ENCODE peak calls at places on chromosomes 4 and X, in ten cellular contexts. One of them, this sample, is unnamed.

GRCh38 chrX:127138218-127138617 is 318.7 kb downstream of the PRR32 start:
- DNase-seq in D341Med: no peak
- DNase-seq in PC-9: no peak
- DNase-seq in NCI-H510A: no peak
- DNase-seq in endothelial cell: no peak
- DNase-seq in astrocyte of the spinal cord: no peak
- DNase-seq in stimulated activated CD4-positive, alpha-beta T cell treated with anti-CD3 and anti-CD28 coated beads, Interleukin-4, amount 100 ng/mL, for 24 hours: no peak
- DNase-seq in kidney glomerular epithelial cell: no peak
- DNase-seq in substantia nigra: no peak
- DNase-seq in anterior cingulate cortex: no peak
- DNase-seq in this sample: no peak

GRCh38 chr4:54658321-54659093 is 750 bp downstream of the KIT start:
- DNase-seq in D341Med: peak; percentile 73
- DNase-seq in PC-9: no peak
- DNase-seq in NCI-H510A: peak; percentile 56
- DNase-seq in endothelial cell: peak; percentile 65
- DNase-seq in astrocyte of the spinal cord: peak; percentile 38
- DNase-seq in stimulated activated CD4-positive, alpha-beta T cell treated with anti-CD3 and anti-CD28 coated beads, Interleukin-4, amount 100 ng/mL, for 24 hours: peak; percentile 17
- DNase-seq in kidney glomerular epithelial cell: peak; percentile 15
- DNase-seq in substantia nigra: peak; percentile 23
- DNase-seq in anterior cingulate cortex: no peak
- DNase-seq in this sample: no peak

GRCh38 chrX:114800719-114801118 is 216.7 kb downstream of the IL13RA2 start:
- DNase-seq in D341Med: no peak
- DNase-seq in PC-9: peak; percentile 19
- DNase-seq in NCI-H510A: no peak
- DNase-seq in endothelial cell: no peak
- DNase-seq in astrocyte of the spinal cord: peak; percentile 15
- DNase-seq in stimulated activated CD4-positive, alpha-beta T cell treated with anti-CD3 and anti-CD28 coated beads, Interleukin-4, amount 100 ng/mL, for 24 hours: no peak
- DNase-seq in kidney glomerular epithelial cell: no peak
- DNase-seq in substantia nigra: no peak
- DNase-seq in anterior cingulate cortex: no peak
- DNase-seq in this sample: no peak

GRCh38 chrX:132671229-132671641 is 182.4 kb upstream of the MBNL3 start:
- DNase-seq in D341Med: no peak
- DNase-seq in PC-9: no peak
- DNase-seq in NCI-H510A: no peak
- DNase-seq in endothelial cell: no peak
- DNase-seq in astrocyte of the spinal cord: no peak
- DNase-seq in stimulated activated CD4-positive, alpha-beta T cell treated with anti-CD3 and anti-CD28 coated beads, Interleukin-4, amount 100 ng/mL, for 24 hours: no peak
- DNase-seq in kidney glomerular epithelial cell: no peak
- DNase-seq in substantia nigra: no peak
- DNase-seq in anterior cingulate cortex: no peak
- DNase-seq in this sample: no peak

GRCh38 chr4:23770011-23770410 is 119.8 kb downstream of the PPARGC1A start:
- DNase-seq in D341Med: no peak
- DNase-seq in PC-9: no peak
- DNase-seq in NCI-H510A: no peak
- DNase-seq in endothelial cell: no peak
- DNase-seq in astrocyte of the spinal cord: peak; percentile 22
- DNase-seq in stimulated activated CD4-positive, alpha-beta T cell treated with anti-CD3 and anti-CD28 coated beads, Interleukin-4, amount 100 ng/mL, for 24 hours: no peak
- DNase-seq in kidney glomerular epithelial cell: peak; percentile 78
- DNase-seq in substantia nigra: no peak
- DNase-seq in anterior cingulate cortex: no peak
- DNase-seq in this sample: no peak

GRCh38 chr4:183130328-183131155 is 31.5 kb downstream of the WWC2 start:
- DNase-seq in D341Med: no peak
- DNase-seq in PC-9: peak; percentile 58
- DNase-seq in NCI-H510A: no peak
- DNase-seq in endothelial cell: no peak
- DNase-seq in astrocyte of the spinal cord: peak; percentile 51
- DNase-seq in stimulated activated CD4-positive, alpha-beta T cell treated with anti-CD3 and anti-CD28 coated beads, Interleukin-4, amount 100 ng/mL, for 24 hours: no peak
- DNase-seq in kidney glomerular epithelial cell: peak; percentile 56
- DNase-seq in substantia nigra: no peak
- DNase-seq in anterior cingulate cortex: no peak
- DNase-seq in this sample: no peak

GRCh38 chrX:41779058-41779564 is 55.1 kb downstream of the GPR82 start:
- DNase-seq in D341Med: no peak
- DNase-seq in PC-9: peak; percentile 15
- DNase-seq in NCI-H510A: no peak
- DNase-seq in endothelial cell: no peak
- DNase-seq in astrocyte of the spinal cord: peak; percentile 64
- DNase-seq in stimulated activated CD4-positive, alpha-beta T cell treated with anti-CD3 and anti-CD28 coated beads, Interleukin-4, amount 100 ng/mL, for 24 hours: no peak
- DNase-seq in kidney glomerular epithelial cell: peak; percentile 33
- DNase-seq in substantia nigra: no peak
- DNase-seq in anterior cingulate cortex: no peak
- DNase-seq in this sample: no peak

GRCh38 chr4:88143504-88143903 is 14.9 kb downstream of the ABCG2 start:
- DNase-seq in D341Med: no peak
- DNase-seq in PC-9: no peak
- DNase-seq in NCI-H510A: no peak
- DNase-seq in endothelial cell: no peak
- DNase-seq in astrocyte of the spinal cord: peak; percentile 65
- DNase-seq in stimulated activated CD4-positive, alpha-beta T cell treated with anti-CD3 and anti-CD28 coated beads, Interleukin-4, amount 100 ng/mL, for 24 hours: no peak
- DNase-seq in kidney glomerular epithelial cell: peak; percentile 82
- DNase-seq in substantia nigra: no peak
- DNase-seq in anterior cingulate cortex: no peak
- DNase-seq in this sample: no peak

GRCh38 chr4:37627263-37627662 is 58.9 kb downstream of the RELL1 start:
- DNase-seq in D341Med: no peak
- DNase-seq in PC-9: no peak
- DNase-seq in NCI-H510A: no peak
- DNase-seq in endothelial cell: no peak
- DNase-seq in astrocyte of the spinal cord: peak; percentile 56
- DNase-seq in stimulated activated CD4-positive, alpha-beta T cell treated with anti-CD3 and anti-CD28 coated beads, Interleukin-4, amount 100 ng/mL, for 24 hours: no peak
- DNase-seq in kidney glomerular epithelial cell: no peak
- DNase-seq in substantia nigra: no peak
- DNase-seq in anterior cingulate cortex: no peak
- DNase-seq in this sample: no peak

GRCh38 chr4:117093581-117093980 is 8.2 kb upstream of the TRAM1L1 start:
- DNase-seq in D341Med: no peak
- DNase-seq in PC-9: no peak
- DNase-seq in NCI-H510A: no peak
- DNase-seq in endothelial cell: no peak
- DNase-seq in astrocyte of the spinal cord: peak; percentile 40
- DNase-seq in stimulated activated CD4-positive, alpha-beta T cell treated with anti-CD3 and anti-CD28 coated beads, Interleukin-4, amount 100 ng/mL, for 24 hours: no peak
- DNase-seq in kidney glomerular epithelial cell: peak; percentile 24
- DNase-seq in substantia nigra: no peak
- DNase-seq in anterior cingulate cortex: no peak
- DNase-seq in this sample: no peak

GRCh38 chr4:1380368-1381151 is 25.7 kb downstream of the NKX1-1 start:
- DNase-seq in D341Med: no peak
- DNase-seq in PC-9: no peak
- DNase-seq in NCI-H510A: no peak
- DNase-seq in endothelial cell: no peak
- DNase-seq in astrocyte of the spinal cord: no peak
- DNase-seq in stimulated activated CD4-positive, alpha-beta T cell treated with anti-CD3 and anti-CD28 coated beads, Interleukin-4, amount 100 ng/mL, for 24 hours: no peak
- DNase-seq in kidney glomerular epithelial cell: no peak
- DNase-seq in substantia nigra: no peak
- DNase-seq in anterior cingulate cortex: no peak
- DNase-seq in this sample: no peak

GRCh38 chr4:176189891-176190795 is 5.2 kb downstream of the SPATA4 start:
- DNase-seq in D341Med: no peak
- DNase-seq in PC-9: no peak
- DNase-seq in NCI-H510A: no peak
- DNase-seq in endothelial cell: no peak
- DNase-seq in astrocyte of the spinal cord: peak; percentile 3
- DNase-seq in stimulated activated CD4-positive, alpha-beta T cell treated with anti-CD3 and anti-CD28 coated beads, Interleukin-4, amount 100 ng/mL, for 24 hours: no peak
- DNase-seq in kidney glomerular epithelial cell: no peak
- DNase-seq in substantia nigra: no peak
- DNase-seq in anterior cingulate cortex: no peak
- DNase-seq in this sample: no peak

GRCh38 chrX:100424012-100424411 is 13.9 kb upstream of the PCDH19 start:
- DNase-seq in D341Med: no peak
- DNase-seq in PC-9: no peak
- DNase-seq in NCI-H510A: no peak
- DNase-seq in endothelial cell: no peak
- DNase-seq in astrocyte of the spinal cord: no peak
- DNase-seq in stimulated activated CD4-positive, alpha-beta T cell treated with anti-CD3 and anti-CD28 coated beads, Interleukin-4, amount 100 ng/mL, for 24 hours: no peak
- DNase-seq in kidney glomerular epithelial cell: no peak
- DNase-seq in substantia nigra: no peak
- DNase-seq in anterior cingulate cortex: no peak
- DNase-seq in this sample: no peak

GRCh38 chrX:7077241-7077909 is 70.1 kb upstream of the STS start:
- DNase-seq in D341Med: no peak
- DNase-seq in PC-9: no peak
- DNase-seq in NCI-H510A: no peak
- DNase-seq in endothelial cell: no peak
- DNase-seq in astrocyte of the spinal cord: no peak
- DNase-seq in stimulated activated CD4-positive, alpha-beta T cell treated with anti-CD3 and anti-CD28 coated beads, Interleukin-4, amount 100 ng/mL, for 24 hours: no peak
- DNase-seq in kidney glomerular epithelial cell: no peak
- DNase-seq in substantia nigra: no peak
- DNase-seq in anterior cingulate cortex: no peak
- DNase-seq in this sample: no peak

GRCh38 chrX:135572436-135572835 is 52.0 kb downstream of the INTS6L start:
- DNase-seq in D341Med: no peak
- DNase-seq in PC-9: no peak
- DNase-seq in NCI-H510A: no peak
- DNase-seq in endothelial cell: no peak
- DNase-seq in astrocyte of the spinal cord: no peak
- DNase-seq in stimulated activated CD4-positive, alpha-beta T cell treated with anti-CD3 and anti-CD28 coated beads, Interleukin-4, amount 100 ng/mL, for 24 hours: no peak
- DNase-seq in kidney glomerular epithelial cell: no peak
- DNase-seq in substantia nigra: no peak
- DNase-seq in anterior cingulate cortex: no peak
- DNase-seq in this sample: no peak

GRCh38 chrX:69025802-69026301 is 139.4 kb downstream of the PJA1 start:
- DNase-seq in D341Med: no peak
- DNase-seq in PC-9: no peak
- DNase-seq in NCI-H510A: no peak
- DNase-seq in endothelial cell: no peak
- DNase-seq in astrocyte of the spinal cord: peak; percentile 27
- DNase-seq in stimulated activated CD4-positive, alpha-beta T cell treated with anti-CD3 and anti-CD28 coated beads, Interleukin-4, amount 100 ng/mL, for 24 hours: no peak
- DNase-seq in kidney glomerular epithelial cell: peak; percentile 75
- DNase-seq in substantia nigra: no peak
- DNase-seq in anterior cingulate cortex: no peak
- DNase-seq in this sample: no peak

GRCh38 chr4:145909331-145909730 is 29.3 kb downstream of the ZNF827 start:
- DNase-seq in D341Med: peak; percentile 40
- DNase-seq in PC-9: peak; percentile 86
- DNase-seq in NCI-H510A: no peak
- DNase-seq in endothelial cell: peak; percentile 46
- DNase-seq in astrocyte of the spinal cord: no peak
- DNase-seq in stimulated activated CD4-positive, alpha-beta T cell treated with anti-CD3 and anti-CD28 coated beads, Interleukin-4, amount 100 ng/mL, for 24 hours: no peak
- DNase-seq in kidney glomerular epithelial cell: no peak
- DNase-seq in substantia nigra: peak; percentile 17
- DNase-seq in anterior cingulate cortex: no peak
- DNase-seq in this sample: no peak

GRCh38 chrX:107273795-107274194 is 67.4 kb downstream of the DNAAF6 start:
- DNase-seq in D341Med: no peak
- DNase-seq in PC-9: no peak
- DNase-seq in NCI-H510A: no peak
- DNase-seq in endothelial cell: no peak
- DNase-seq in astrocyte of the spinal cord: no peak
- DNase-seq in stimulated activated CD4-positive, alpha-beta T cell treated with anti-CD3 and anti-CD28 coated beads, Interleukin-4, amount 100 ng/mL, for 24 hours: no peak
- DNase-seq in kidney glomerular epithelial cell: no peak
- DNase-seq in substantia nigra: no peak
- DNase-seq in anterior cingulate cortex: no peak
- DNase-seq in this sample: no peak

GRCh38 chrX:130826249-130826648 is 76.8 kb downstream of the ENOX2 start:
- DNase-seq in D341Med: no peak
- DNase-seq in PC-9: no peak
- DNase-seq in NCI-H510A: no peak
- DNase-seq in endothelial cell: no peak
- DNase-seq in astrocyte of the spinal cord: no peak
- DNase-seq in stimulated activated CD4-positive, alpha-beta T cell treated with anti-CD3 and anti-CD28 coated beads, Interleukin-4, amount 100 ng/mL, for 24 hours: no peak
- DNase-seq in kidney glomerular epithelial cell: no peak
- DNase-seq in substantia nigra: no peak
- DNase-seq in anterior cingulate cortex: no peak
- DNase-seq in this sample: no peak

GRCh38 chr4:94641702-94642560 is 115.8 kb upstream of the BMPR1B start:
- DNase-seq in D341Med: no peak
- DNase-seq in PC-9: no peak
- DNase-seq in NCI-H510A: no peak
- DNase-seq in endothelial cell: no peak
- DNase-seq in astrocyte of the spinal cord: peak; percentile 65
- DNase-seq in stimulated activated CD4-positive, alpha-beta T cell treated with anti-CD3 and anti-CD28 coated beads, Interleukin-4, amount 100 ng/mL, for 24 hours: no peak
- DNase-seq in kidney glomerular epithelial cell: peak; percentile 88
- DNase-seq in substantia nigra: no peak
- DNase-seq in anterior cingulate cortex: no peak
- DNase-seq in this sample: no peak

This sample was measured in GM12864.